ENCODE peak calls at places on chromosomes 16 and 17, in seven cellular contexts. R is HCEC 1CT, X is fibroblast of mammary gland, D is A673, J is nephron progenitor cell, F is HFF-Myc, M is HEK293T. Z is an unnamed sample.

GRCh38 chr16:3655030-3655790 is 719 bp downstream of the DNASE1 start:
- DNase-seq in R (no peak), X (no peak), D (no peak), J (no peak), F (no peak), M (no peak), Z (no peak)

GRCh38 chr16:87161822-87162676 is 155.1 kb downstream of the C16orf95 start:
- DNase-seq in R (no peak), X (no peak), D (peak; percentile 11), J (no peak), F (no peak), M (no peak), Z (no peak)

GRCh38 chr16:89721644-89722391 is 481 bp downstream of the ZNF276 start:
- DNase-seq in R (peak; percentile 35), X (peak; percentile 46), D (peak; percentile 78), J (peak; percentile 63), F (no peak), M (no peak), Z (no peak)

GRCh38 chr17:82490512-82491195 is 28.9 kb upstream of the FOXK2 start:
- DNase-seq in R (no peak), X (no peak), D (no peak), J (no peak), F (no peak), M (no peak), Z (no peak)

GRCh38 chr16:67939507-67940435 is 3.1 kb upstream of the PSMB10 start:
- DNase-seq in R (no peak), X (no peak), D (no peak), J (no peak), F (no peak), M (no peak), Z (no peak)

GRCh38 chr16:73792199-73793108 is 504.2 kb upstream of the PSMD7 start:
- DNase-seq in R (no peak), X (no peak), D (no peak), J (peak; percentile 19), F (no peak), M (no peak), Z (no peak)

GRCh38 chr17:43791589-43791988 is 11.4 kb downstream of the CFAP97D1 start:
- DNase-seq in R (peak; percentile 55), X (peak; percentile 63), D (peak; percentile 61), J (no peak), F (peak; percentile 72), M (peak; percentile 39), Z (peak; percentile 10)

GRCh38 chr17:77841742-77842141 is 116.8 kb upstream of the TNRC6C start:
- DNase-seq in R (no peak), X (no peak), D (no peak), J (no peak), F (no peak), M (no peak), Z (no peak)

GRCh38 chr17:65170839-65171238 is 33.7 kb downstream of the RGS9 start:
- DNase-seq in R (no peak), X (no peak), D (no peak), J (no peak), F (no peak), M (no peak), Z (no peak)

GRCh38 chr16:529012-529575 is 1.6 kb downstream of the CAPN15 start:
- DNase-seq in R (no peak), X (peak; percentile 7), D (no peak), J (no peak), F (no peak), M (no peak), Z (no peak)

GRCh38 chr17:39118674-39119419 is 32.6 kb downstream of the PLXDC1 start:
- DNase-seq in R (no peak), X (no peak), D (no peak), J (no peak), F (no peak), M (no peak), Z (no peak)

GRCh38 chr17:59620518-59621259 is 994 bp downstream of the CLTC start:
- DNase-seq in R (peak; percentile 38), X (no peak), D (peak; percentile 45), J (peak; percentile 22), F (no peak), M (peak; percentile 48), Z (no peak)

GRCh38 chr16:67538666-67539101 is 10.1 kb downstream of the RIPOR1 start:
- DNase-seq in R (no peak), X (no peak), D (no peak), J (no peak), F (no peak), M (no peak), Z (no peak)

GRCh38 chr17:6780001-6780400 is 4.0 kb downstream of the FBXO39 start:
- DNase-seq in R (no peak), X (no peak), D (no peak), J (no peak), F (no peak), M (no peak), Z (no peak)

GRCh38 chr16:86571197-86571915 is 4.7 kb downstream of the FOXC2 start:
- DNase-seq in R (no peak), X (no peak), D (no peak), J (no peak), F (no peak), M (no peak), Z (no peak)

GRCh38 chr17:42329025-42329976 is 41.0 kb downstream of the STAT5A start:
- DNase-seq in R (peak; percentile 59), X (peak; percentile 63), D (no peak), J (no peak), F (peak; percentile 52), M (no peak), Z (peak; percentile 58)

GRCh38 chr16:26667271-26667703 is 399.4 kb upstream of the C16orf82 start:
- DNase-seq in R (no peak), X (no peak), D (peak; percentile 37), J (peak; percentile 13), F (no peak), M (no peak), Z (no peak)

GRCh38 chr17:64984776-64985521 is 65.7 kb upstream of the LRRC37A3 start:
- DNase-seq in R (no peak), X (peak; percentile 16), D (no peak), J (no peak), F (no peak), M (no peak), Z (no peak)

GRCh38 chr17:50689251-50689650 is 18.5 kb downstream of the ANKRD40 start:
- DNase-seq in R (peak; percentile 72), X (peak; percentile 91), D (no peak), J (no peak), F (no peak), M (no peak), Z (no peak)

GRCh38 chr16:71441348-71441781 is 489 bp downstream of the TLE7 start:
- DNase-seq in R (no peak), X (no peak), D (peak; percentile 10), J (no peak), F (no peak), M (no peak), Z (no peak)

GRCh38 chr16:19984136-19984535 is 89.6 kb downstream of the GPR139 start:
- DNase-seq in R (no peak), X (no peak), D (no peak), J (no peak), F (no peak), M (no peak), Z (no peak)

Z was measured in GM04504.